ENCODE peak calls at places on chromosomes 6 and 20, in four cellular contexts. U is body of pancreas, O is tibial nerve, P is brain microvascular endothelial cell. Q is an unnamed sample.

GRCh38 chr6:3748208-3748701 is 3.3 kb downstream of the PXDC1 start:
- DNase-seq in U (peak), P (peak), O (peak), Q (no peak)

GRCh38 chr6:16344756-16345155 is 106.4 kb downstream of the GMPR start:
- DNase-seq in P (peak), U (no peak), O (no peak), Q (no peak)

GRCh38 chr6:27684264-27685211 is 211.6 kb upstream of the ZNF184 start:
- DNase-seq in P (peak), U (peak), O (no peak), Q (peak)

GRCh38 chr6:106510090-106510970 is 119.0 kb downstream of the RTN4IP1 start:
- DNase-seq in P (no peak), U (peak), O (no peak), Q (peak)

GRCh38 chr6:170067923-170068360 is 222.9 kb downstream of the DLL1 start:
- DNase-seq in P (no peak), O (no peak), U (peak), Q (no peak)

GRCh38 chr6:40931927-40932326 is 107.1 kb downstream of the UNC5CL start:
- DNase-seq in O (no peak), P (no peak), U (no peak), Q (no peak)

GRCh38 chr6:5112065-5112799 is 27.1 kb downstream of the PPP1R3G start:
- DNase-seq in O (no peak), U (no peak), P (peak), Q (peak)

GRCh38 chr20:40956926-40957760 is 71.5 kb upstream of the TOP1 start:
- DNase-seq in U (no peak), O (no peak), P (no peak), Q (no peak)

GRCh38 chr6:31874836-31875572 is 3.8 kb downstream of the SLC44A4 start:
- DNase-seq in U (no peak), P (no peak), O (no peak), Q (no peak)

GRCh38 chr6:56329296-56330050 is 82.1 kb upstream of the COL21A1 start:
- DNase-seq in P (no peak), O (no peak), U (no peak), Q (no peak)

GRCh38 chr6:45200510-45200909 is 127.6 kb upstream of the RUNX2 start:
- DNase-seq in O (no peak), U (no peak), P (no peak), Q (no peak)

GRCh38 chr6:1324926-1325325 is 13.0 kb downstream of the FOXQ1 start:
- DNase-seq in P (no peak), O (no peak), U (no peak), Q (no peak)

GRCh38 chr20:39893013-39893685 is 795.9 kb downstream of the MAFB start:
- DNase-seq in P (peak), U (no peak), O (no peak), Q (no peak)

GRCh38 chr20:62143976-62144825 is 632 bp downstream of the SS18L1 start:
- DNase-seq in U (peak), O (peak), P (no peak), Q (no peak)

GRCh38 chr6:68880050-68880449 is 245.0 kb downstream of the ADGRB3 start:
- DNase-seq in P (no peak), O (no peak), U (no peak), Q (no peak)

GRCh38 chr20:44431118-44431501 is 44.6 kb upstream of the TTPAL start:
- DNase-seq in O (no peak), P (no peak), U (no peak), Q (no peak)

GRCh38 chr20:44209691-44210421 is 715 bp downstream of the OSER1 start:
- DNase-seq in P (peak), U (peak), O (no peak), Q (no peak)

GRCh38 chr20:23441850-23442313 is 2.4 kb downstream of the CSTL1 start:
- DNase-seq in P (peak), U (peak), O (peak), Q (no peak)

GRCh38 chr20:51136326-51136725 is 113.4 kb upstream of the KCNG1 start:
- DNase-seq in P (no peak), O (no peak), U (no peak), Q (no peak)

GRCh38 chr6:90278129-90278528 is 18.5 kb downstream of the BACH2 start:
- DNase-seq in P (no peak), O (no peak), U (no peak), Q (no peak)

GRCh38 chr6:123803456-123803861 is 206 bp upstream of the NKAIN2 start:
- DNase-seq in O (no peak), U (no peak), P (no peak), Q (no peak)

GRCh38 chr6:138293996-138294395 is 75.7 kb upstream of the PBOV1 start:
- DNase-seq in P (no peak), U (no peak), O (no peak), Q (no peak)

GRCh38 chr6:167094436-167094819 is 28.5 kb upstream of the CCR6 start:
- DNase-seq in P (peak), O (no peak), U (no peak), Q (no peak)

GRCh38 chr6:168506460-168506859 is 65.5 kb downstream of the SMOC2 start:
- DNase-seq in U (peak), P (no peak), O (no peak), Q (no peak)

GRCh38 chr20:45818239-45818638 is 5.8 kb downstream of the UBE2C start:
- DNase-seq in U (no peak), P (no peak), O (no peak), Q (no peak)

GRCh38 chr20:62982124-62983075 is 24.4 kb downstream of the BHLHE23 start:
- DNase-seq in U (no peak), O (no peak), P (no peak), Q (no peak)

GRCh38 chr6:128554302-128554701 is 33.9 kb upstream of the PTPRK start:
- DNase-seq in O (no peak), U (peak), P (no peak), Q (no peak)

GRCh38 chr6:22954749-22955385 is 385.5 kb downstream of the HDGFL1 start:
- DNase-seq in U (no peak), O (no peak), P (no peak), Q (no peak)

GRCh38 chr6:127980996-127981395 is 80.1 kb upstream of the THEMIS start:
- DNase-seq in P (no peak), U (no peak), O (no peak), Q (no peak)

GRCh38 chr6:79071547-79071946 is 6.5 kb downstream of the PHIP start:
- DNase-seq in O (no peak), U (no peak), P (no peak), Q (no peak)

GRCh38 chr20:7171911-7172310 is 404.4 kb downstream of the BMP2 start:
- DNase-seq in P (peak), U (no peak), O (no peak), Q (no peak)

GRCh38 chr6:142361765-142362540 is 60.1 kb downstream of the ADGRG6 start:
- DNase-seq in O (no peak), U (no peak), P (peak), Q (peak)

GRCh38 chr6:96156425-96156824 is 140.7 kb downstream of the FUT9 start:
- DNase-seq in P (no peak), U (no peak), O (no peak), Q (no peak)

GRCh38 chr20:19735446-19735845 is 22.6 kb upstream of the RIN2 start:
- DNase-seq in O (peak), U (peak), P (peak), Q (peak)

GRCh38 chr6:34391023-34391485 is 1.4 kb downstream of the NUDT3 start:
- DNase-seq in P (peak), U (peak), O (peak), Q (no peak)

GRCh38 chr6:25363429-25363828 is 84.3 kb downstream of the CARMIL1 start:
- DNase-seq in P (no peak), U (no peak), O (no peak), Q (no peak)
- H3K27ac ChIP-seq in P (no peak), U (no peak), O (no peak), Q (no peak)

DNA sequence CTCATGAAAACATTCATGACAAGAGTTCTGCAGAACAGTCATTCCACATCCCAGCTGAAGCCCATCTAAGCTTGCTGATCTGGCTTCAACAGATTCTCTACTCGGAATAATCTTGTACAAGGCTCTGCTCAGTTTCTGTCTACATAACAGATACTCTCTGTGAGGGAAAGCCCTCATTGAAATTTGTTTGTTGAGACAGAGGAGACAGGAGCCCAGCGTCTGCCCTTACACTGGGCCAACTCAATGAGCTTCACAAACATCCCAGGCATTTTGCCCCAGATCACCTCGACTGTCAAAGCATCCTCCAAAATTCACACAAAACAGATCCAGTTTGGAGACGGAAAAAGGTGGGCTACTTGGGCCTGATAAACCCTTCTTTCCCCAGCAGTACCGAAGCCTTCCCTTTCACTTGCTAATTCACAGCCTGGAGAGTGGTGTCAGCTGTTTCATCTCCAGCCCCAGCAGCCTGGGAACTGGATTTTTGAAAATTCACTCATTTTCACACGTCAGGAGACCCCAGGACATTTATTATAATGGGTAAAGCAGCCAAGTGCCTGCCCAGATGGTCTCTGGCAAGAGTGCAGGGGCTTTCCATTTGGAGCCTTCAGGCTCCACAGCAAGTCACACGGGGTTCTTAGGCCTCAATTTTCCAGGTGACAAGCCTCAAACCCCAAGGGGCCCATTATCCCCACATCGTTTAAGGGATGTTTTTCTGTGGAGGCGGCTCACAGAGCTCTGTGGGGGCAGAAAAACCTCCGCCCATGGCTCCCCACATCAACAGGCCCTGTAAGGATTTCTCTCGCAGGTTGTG is 7.3 kb downstream of the CCDC167 start:
- DNase-seq in U (no peak), P (no peak), O (no peak), Q (no peak)
- H3K27ac ChIP-seq in U (no peak), P (no peak), O (no peak), Q (no peak)

GRCh38 chr20:1119524-1119923 is 1.1 kb downstream of the PSMF1 start:
- DNase-seq in U (no peak), O (no peak), P (no peak), Q (no peak)
- H3K27ac ChIP-seq in U (peak), O (peak), P (no peak), Q (peak)

DNA sequence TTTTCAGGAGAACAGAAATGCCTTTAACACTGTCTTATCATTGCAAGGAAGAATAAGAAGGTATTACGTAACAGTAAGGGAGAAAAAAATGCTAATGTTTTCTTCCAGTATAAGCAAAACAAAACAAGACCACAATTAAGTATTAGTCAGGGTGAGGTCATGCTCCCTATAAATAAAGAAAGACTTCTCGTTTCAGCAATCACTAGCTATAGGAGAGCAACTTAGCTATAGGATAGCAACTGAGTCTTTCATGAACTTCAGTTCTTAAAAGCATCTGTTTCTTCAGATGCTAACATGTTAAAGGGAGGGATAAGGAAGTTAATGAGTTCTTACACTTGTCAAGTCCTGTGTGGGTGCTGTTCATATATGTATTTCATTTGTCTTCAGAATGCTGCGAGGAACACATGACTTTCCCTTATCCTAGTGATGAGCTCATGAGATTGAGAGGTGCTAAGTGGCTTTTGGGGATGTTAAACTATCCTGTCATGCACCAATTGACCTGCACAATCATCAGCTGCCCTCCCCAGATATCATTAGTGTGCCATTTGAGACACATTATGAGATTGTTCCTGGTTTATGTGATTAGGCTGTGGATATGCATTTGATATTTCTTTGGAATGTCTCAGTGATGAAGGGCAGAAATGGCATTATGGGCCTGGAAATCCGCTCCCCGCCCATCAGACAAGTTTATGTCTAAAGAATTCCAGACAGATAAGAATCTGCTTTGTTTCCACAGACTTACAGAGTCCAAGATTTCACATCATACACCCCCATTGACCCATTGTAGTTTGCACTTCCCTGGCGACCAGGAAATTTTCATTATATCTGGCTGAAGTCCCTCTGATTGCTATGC is 37.4 kb downstream of the LAMA4 start:
- DNase-seq in U (no peak), O (no peak), P (peak), Q (peak)
- H3K27ac ChIP-seq in U (no peak), O (no peak), P (peak), Q (no peak)

GRCh38 chr20:10370091-10370887 is 63.7 kb downstream of the MKKS start:
- DNase-seq in O (no peak), U (no peak), P (peak), Q (no peak)

GRCh38 chr20:10369723-10370090 is 64.3 kb downstream of the MKKS start:
- DNase-seq in U (no peak), P (peak), O (no peak), Q (no peak)

GRCh38 chr20:10367921-10368701 is 65.9 kb downstream of the MKKS start:
- DNase-seq in P (no peak), U (no peak), O (no peak), Q (no peak)

GRCh38 chr20:10367425-10367920 is 66.5 kb downstream of the MKKS start:
- DNase-seq in U (no peak), P (no peak), O (no peak), Q (no peak)

DNA sequence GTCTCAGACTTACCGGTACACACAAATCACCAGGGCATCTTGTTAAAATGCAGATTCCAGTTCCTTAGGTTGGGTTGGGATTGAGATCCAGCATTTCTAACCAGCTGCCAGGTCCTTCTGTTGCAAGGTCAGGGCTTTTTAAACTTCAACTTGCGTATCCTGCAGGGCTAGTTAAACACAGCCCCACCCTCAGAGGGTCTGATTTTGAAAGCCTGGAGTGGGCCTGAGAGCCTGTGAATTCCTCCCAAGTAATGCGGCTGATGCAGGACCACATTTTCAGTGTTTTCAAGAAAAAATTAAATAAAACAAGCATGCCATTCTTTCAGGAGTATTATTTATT is 65.3 kb downstream of the MKKS start:
- DNase-seq in U (no peak), O (no peak), P (no peak), Q (no peak)
- H3K27ac ChIP-seq in U (no peak), O (no peak), P (no peak), Q (no peak)

GRCh38 chr6:15063253-15063853 is 182.5 kb upstream of the JARID2 start:
- DNase-seq in U (peak), O (peak), P (peak), Q (peak)

GRCh38 chr6:15066433-15067337 is 179.2 kb upstream of the JARID2 start:
- DNase-seq in O (peak), U (no peak), P (peak), Q (peak)

GRCh38 chr6:15062311-15063252 is 183.3 kb upstream of the JARID2 start:
- DNase-seq in U (no peak), P (peak), O (no peak), Q (peak)

GRCh38 chr6:15061908-15062307 is 184.0 kb upstream of the JARID2 start:
- DNase-seq in U (no peak), O (no peak), P (no peak), Q (no peak)

DNA sequence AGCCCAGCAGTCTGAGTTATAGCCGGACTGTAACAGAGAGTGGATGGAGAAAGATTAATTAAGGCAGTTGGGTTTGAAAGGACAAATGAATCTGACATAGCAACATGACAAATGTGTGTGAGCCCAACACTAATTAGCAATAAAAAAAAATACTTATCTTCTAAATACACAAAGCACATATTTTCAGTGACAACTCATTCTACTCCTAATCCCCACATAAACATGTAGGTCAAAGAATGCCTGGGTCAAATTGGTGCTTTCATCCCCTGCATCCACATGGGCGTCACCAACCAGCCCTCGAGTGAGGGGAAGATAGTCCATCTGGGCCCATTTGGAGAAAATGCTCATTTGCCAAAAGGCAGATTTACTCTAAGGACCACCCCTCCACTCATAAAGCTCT is 180.3 kb upstream of the JARID2 start:
- DNase-seq in P (no peak), U (no peak), O (no peak), Q (no peak)
- H3K27ac ChIP-seq in P (no peak), U (no peak), O (no peak), Q (peak)

GRCh38 chr20:53923745-53924369 is 146.5 kb downstream of the BCAS1 start:
- DNase-seq in U (no peak), P (no peak), O (no peak), Q (no peak)
- H3K27ac ChIP-seq in U (no peak), P (no peak), O (no peak), Q (no peak)

GRCh38 chr6:21604081-21604480 is 10.5 kb downstream of the SOX4 start:
- DNase-seq in P (no peak), O (no peak), U (no peak), Q (no peak)
- H3K27ac ChIP-seq in P (no peak), O (no peak), U (no peak), Q (no peak)